ENCODE peak calls at places on chromosomes 1 and 21, in six cellular contexts. One of them, this sample, is unnamed.

GRCh38 chr1:232127190-232127589 is 500.6 kb downstream of the DISC1 start:
- DNase-seq in ecto neural progenitor cell: no peak
- DNase-seq in HEK293T: no peak
- DNase-seq in H9: no peak
- DNase-seq in HAP-1: no peak
- DNase-seq in stimulated activated CD4-positive, alpha-beta T cell treated with anti-CD3 and anti-CD28 coated beads, Interleukin-15, amount 100 ng/mL, for 1 hour: no peak
- DNase-seq in this sample: no peak

GRCh38 chr1:58813801-58814200 is 30.0 kb upstream of the JUN start:
- DNase-seq in HAP-1: no peak
- DNase-seq in HEK293T: no peak
- DNase-seq in ecto neural progenitor cell: no peak
- DNase-seq in stimulated activated CD4-positive, alpha-beta T cell treated with anti-CD3 and anti-CD28 coated beads, Interleukin-15, amount 100 ng/mL, for 1 hour: no peak
- DNase-seq in H9: no peak
- DNase-seq in this sample: no peak

GRCh38 chr1:6025269-6026094 is 20.2 kb upstream of the KCNAB2 start:
- DNase-seq in stimulated activated CD4-positive, alpha-beta T cell treated with anti-CD3 and anti-CD28 coated beads, Interleukin-15, amount 100 ng/mL, for 1 hour: no peak
- DNase-seq in ecto neural progenitor cell: no peak
- DNase-seq in HAP-1: no peak
- DNase-seq in HEK293T: no peak
- DNase-seq in H9: no peak
- DNase-seq in this sample: no peak

GRCh38 chr1:244273845-244274619 is 177.7 kb downstream of the ADSS2 start:
- DNase-seq in HAP-1: no peak
- DNase-seq in ecto neural progenitor cell: no peak
- DNase-seq in H9: no peak
- DNase-seq in stimulated activated CD4-positive, alpha-beta T cell treated with anti-CD3 and anti-CD28 coated beads, Interleukin-15, amount 100 ng/mL, for 1 hour: no peak
- DNase-seq in HEK293T: no peak
- DNase-seq in this sample: no peak

GRCh38 chr1:167186771-167187170 is 33.9 kb upstream of the POU2F1 start:
- DNase-seq in stimulated activated CD4-positive, alpha-beta T cell treated with anti-CD3 and anti-CD28 coated beads, Interleukin-15, amount 100 ng/mL, for 1 hour: no peak
- DNase-seq in HAP-1: no peak
- DNase-seq in HEK293T: no peak
- DNase-seq in ecto neural progenitor cell: no peak
- DNase-seq in H9: no peak
- DNase-seq in this sample: no peak

GRCh38 chr1:50735443-50735842 is 224.6 kb downstream of the FAF1 start:
- DNase-seq in ecto neural progenitor cell: no peak
- DNase-seq in stimulated activated CD4-positive, alpha-beta T cell treated with anti-CD3 and anti-CD28 coated beads, Interleukin-15, amount 100 ng/mL, for 1 hour: no peak
- DNase-seq in HAP-1: no peak
- DNase-seq in H9: no peak
- DNase-seq in HEK293T: peak
- DNase-seq in this sample: no peak

GRCh38 chr1:4614371-4615137 is 39.9 kb upstream of the AJAP1 start:
- DNase-seq in stimulated activated CD4-positive, alpha-beta T cell treated with anti-CD3 and anti-CD28 coated beads, Interleukin-15, amount 100 ng/mL, for 1 hour: no peak
- DNase-seq in ecto neural progenitor cell: no peak
- DNase-seq in H9: no peak
- DNase-seq in HAP-1: no peak
- DNase-seq in HEK293T: no peak
- DNase-seq in this sample: no peak

GRCh38 chr1:59446257-59446901 is 149.5 kb downstream of the FGGY start:
- DNase-seq in ecto neural progenitor cell: no peak
- DNase-seq in stimulated activated CD4-positive, alpha-beta T cell treated with anti-CD3 and anti-CD28 coated beads, Interleukin-15, amount 100 ng/mL, for 1 hour: no peak
- DNase-seq in H9: no peak
- DNase-seq in HAP-1: no peak
- DNase-seq in HEK293T: no peak
- DNase-seq in this sample: no peak

GRCh38 chr1:54572236-54572850 is 24.3 kb downstream of the ACOT11 start:
- DNase-seq in stimulated activated CD4-positive, alpha-beta T cell treated with anti-CD3 and anti-CD28 coated beads, Interleukin-15, amount 100 ng/mL, for 1 hour: no peak
- DNase-seq in HAP-1: no peak
- DNase-seq in HEK293T: no peak
- DNase-seq in ecto neural progenitor cell: no peak
- DNase-seq in H9: no peak
- DNase-seq in this sample: no peak

GRCh38 chr1:9244501-9245229 is 10.1 kb downstream of the H6PD start:
- DNase-seq in stimulated activated CD4-positive, alpha-beta T cell treated with anti-CD3 and anti-CD28 coated beads, Interleukin-15, amount 100 ng/mL, for 1 hour: no peak
- DNase-seq in ecto neural progenitor cell: peak
- DNase-seq in HEK293T: no peak
- DNase-seq in HAP-1: no peak
- DNase-seq in H9: no peak
- DNase-seq in this sample: no peak

GRCh38 chr1:101360506-101360905 is 123.7 kb downstream of the S1PR1 start:
- DNase-seq in HEK293T: no peak
- DNase-seq in HAP-1: no peak
- DNase-seq in stimulated activated CD4-positive, alpha-beta T cell treated with anti-CD3 and anti-CD28 coated beads, Interleukin-15, amount 100 ng/mL, for 1 hour: no peak
- DNase-seq in H9: no peak
- DNase-seq in ecto neural progenitor cell: no peak
- DNase-seq in this sample: no peak

GRCh38 chr1:114718661-114719423 is 2.3 kb upstream of the NRAS start:
- DNase-seq in HEK293T: no peak
- DNase-seq in HAP-1: no peak
- DNase-seq in stimulated activated CD4-positive, alpha-beta T cell treated with anti-CD3 and anti-CD28 coated beads, Interleukin-15, amount 100 ng/mL, for 1 hour: no peak
- DNase-seq in ecto neural progenitor cell: no peak
- DNase-seq in H9: no peak
- DNase-seq in this sample: no peak

GRCh38 chr1:39326836-39327235 is 122.3 kb downstream of the MACF1 start:
- DNase-seq in HAP-1: no peak
- DNase-seq in HEK293T: no peak
- DNase-seq in stimulated activated CD4-positive, alpha-beta T cell treated with anti-CD3 and anti-CD28 coated beads, Interleukin-15, amount 100 ng/mL, for 1 hour: no peak
- DNase-seq in ecto neural progenitor cell: no peak
- DNase-seq in H9: no peak
- DNase-seq in this sample: no peak

GRCh38 chr21:31455506-31455905 is 111.4 kb upstream of the TIAM1 start:
- DNase-seq in stimulated activated CD4-positive, alpha-beta T cell treated with anti-CD3 and anti-CD28 coated beads, Interleukin-15, amount 100 ng/mL, for 1 hour: no peak
- DNase-seq in HAP-1: no peak
- DNase-seq in H9: no peak
- DNase-seq in HEK293T: no peak
- DNase-seq in ecto neural progenitor cell: no peak
- DNase-seq in this sample: no peak

GRCh38 chr1:247857069-247857985 is at the start of gene TRIM58:
- DNase-seq in H9: no peak
- DNase-seq in HAP-1: peak
- DNase-seq in stimulated activated CD4-positive, alpha-beta T cell treated with anti-CD3 and anti-CD28 coated beads, Interleukin-15, amount 100 ng/mL, for 1 hour: no peak
- DNase-seq in HEK293T: peak
- DNase-seq in ecto neural progenitor cell: no peak
- DNase-seq in this sample: peak

GRCh38 chr1:244306544-244306943 is 145.2 kb downstream of the ADSS2 start:
- DNase-seq in HAP-1: no peak
- DNase-seq in HEK293T: no peak
- DNase-seq in ecto neural progenitor cell: no peak
- DNase-seq in stimulated activated CD4-positive, alpha-beta T cell treated with anti-CD3 and anti-CD28 coated beads, Interleukin-15, amount 100 ng/mL, for 1 hour: no peak
- DNase-seq in H9: no peak
- DNase-seq in this sample: no peak

GRCh38 chr1:40312238-40313205 is 4.6 kb downstream of the COL9A2 start:
- DNase-seq in HEK293T: peak
- DNase-seq in ecto neural progenitor cell: no peak
- DNase-seq in HAP-1: no peak
- DNase-seq in stimulated activated CD4-positive, alpha-beta T cell treated with anti-CD3 and anti-CD28 coated beads, Interleukin-15, amount 100 ng/mL, for 1 hour: no peak
- DNase-seq in H9: no peak
- DNase-seq in this sample: no peak

GRCh38 chr1:180123463-180123936 is 31.2 kb upstream of the QSOX1 start:
- DNase-seq in HEK293T: no peak
- DNase-seq in H9: no peak
- DNase-seq in ecto neural progenitor cell: no peak
- DNase-seq in stimulated activated CD4-positive, alpha-beta T cell treated with anti-CD3 and anti-CD28 coated beads, Interleukin-15, amount 100 ng/mL, for 1 hour: no peak
- DNase-seq in HAP-1: no peak
- DNase-seq in this sample: no peak

GRCh38 chr21:38787461-38788274 is 18.1 kb upstream of the ETS2 start:
- DNase-seq in H9: peak
- DNase-seq in ecto neural progenitor cell: no peak
- DNase-seq in HAP-1: no peak
- DNase-seq in stimulated activated CD4-positive, alpha-beta T cell treated with anti-CD3 and anti-CD28 coated beads, Interleukin-15, amount 100 ng/mL, for 1 hour: no peak
- DNase-seq in HEK293T: peak
- DNase-seq in this sample: peak

GRCh38 chr1:222994506-222995229 is 148.4 kb downstream of the TLR5 start:
- DNase-seq in H9: no peak
- DNase-seq in stimulated activated CD4-positive, alpha-beta T cell treated with anti-CD3 and anti-CD28 coated beads, Interleukin-15, amount 100 ng/mL, for 1 hour: no peak
- DNase-seq in ecto neural progenitor cell: no peak
- DNase-seq in HAP-1: no peak
- DNase-seq in HEK293T: no peak
- DNase-seq in this sample: no peak

GRCh38 chr1:219120625-219121544 is 52.8 kb upstream of the LYPLAL1 start:
- DNase-seq in stimulated activated CD4-positive, alpha-beta T cell treated with anti-CD3 and anti-CD28 coated beads, Interleukin-15, amount 100 ng/mL, for 1 hour: no peak
- DNase-seq in H9: no peak
- DNase-seq in HEK293T: no peak
- DNase-seq in HAP-1: peak
- DNase-seq in ecto neural progenitor cell: no peak
- DNase-seq in this sample: no peak

GRCh38 chr21:27536319-27536718 is 569.4 kb upstream of the ADAMTS5 start:
- DNase-seq in HAP-1: no peak
- DNase-seq in stimulated activated CD4-positive, alpha-beta T cell treated with anti-CD3 and anti-CD28 coated beads, Interleukin-15, amount 100 ng/mL, for 1 hour: no peak
- DNase-seq in H9: no peak
- DNase-seq in ecto neural progenitor cell: no peak
- DNase-seq in HEK293T: no peak
- DNase-seq in this sample: no peak

GRCh38 chr21:43800566-43800965 is 11.2 kb downstream of the RRP1 start:
- DNase-seq in H9: no peak
- DNase-seq in HEK293T: no peak
- DNase-seq in stimulated activated CD4-positive, alpha-beta T cell treated with anti-CD3 and anti-CD28 coated beads, Interleukin-15, amount 100 ng/mL, for 1 hour: no peak
- DNase-seq in HAP-1: no peak
- DNase-seq in ecto neural progenitor cell: no peak
- DNase-seq in this sample: no peak

GRCh38 chr1:219174672-219175564 is 1.2 kb downstream of the LYPLAL1 start:
- DNase-seq in HEK293T: no peak
- DNase-seq in stimulated activated CD4-positive, alpha-beta T cell treated with anti-CD3 and anti-CD28 coated beads, Interleukin-15, amount 100 ng/mL, for 1 hour: no peak
- DNase-seq in H9: no peak
- DNase-seq in ecto neural progenitor cell: no peak
- DNase-seq in HAP-1: no peak
- DNase-seq in this sample: no peak

GRCh38 chr1:21631944-21632887 is 36.9 kb downstream of the RAP1GAP start:
- DNase-seq in HAP-1: no peak
- DNase-seq in HEK293T: no peak
- DNase-seq in stimulated activated CD4-positive, alpha-beta T cell treated with anti-CD3 and anti-CD28 coated beads, Interleukin-15, amount 100 ng/mL, for 1 hour: no peak
- DNase-seq in H9: no peak
- DNase-seq in ecto neural progenitor cell: no peak
- DNase-seq in this sample: no peak

GRCh38 chr21:35932232-35932911 is 128.0 kb downstream of the SETD4 start:
- DNase-seq in ecto neural progenitor cell: no peak
- DNase-seq in HAP-1: no peak
- DNase-seq in stimulated activated CD4-positive, alpha-beta T cell treated with anti-CD3 and anti-CD28 coated beads, Interleukin-15, amount 100 ng/mL, for 1 hour: no peak
- DNase-seq in H9: no peak
- DNase-seq in HEK293T: no peak
- DNase-seq in this sample: no peak

GRCh38 chr21:29462475-29462874 is 163.8 kb downstream of the BACH1 start:
- DNase-seq in ecto neural progenitor cell: no peak
- DNase-seq in stimulated activated CD4-positive, alpha-beta T cell treated with anti-CD3 and anti-CD28 coated beads, Interleukin-15, amount 100 ng/mL, for 1 hour: no peak
- DNase-seq in HAP-1: no peak
- DNase-seq in HEK293T: no peak
- DNase-seq in H9: no peak
- DNase-seq in this sample: no peak

GRCh38 chr1:248847956-248848561 is 10.0 kb downstream of the ZNF672 start:
- DNase-seq in HAP-1: no peak
- DNase-seq in HEK293T: no peak
- DNase-seq in H9: no peak
- DNase-seq in stimulated activated CD4-positive, alpha-beta T cell treated with anti-CD3 and anti-CD28 coated beads, Interleukin-15, amount 100 ng/mL, for 1 hour: no peak
- DNase-seq in ecto neural progenitor cell: peak
- DNase-seq in this sample: no peak

GRCh38 chr1:220797553-220797952 is 10.8 kb downstream of the MTARC1 start:
- DNase-seq in ecto neural progenitor cell: no peak
- DNase-seq in stimulated activated CD4-positive, alpha-beta T cell treated with anti-CD3 and anti-CD28 coated beads, Interleukin-15, amount 100 ng/mL, for 1 hour: no peak
- DNase-seq in HAP-1: no peak
- DNase-seq in H9: no peak
- DNase-seq in HEK293T: no peak
- DNase-seq in this sample: no peak

GRCh38 chr1:14136152-14136763 is 436.3 kb downstream of the PRDM2 start:
- DNase-seq in H9: peak
- DNase-seq in stimulated activated CD4-positive, alpha-beta T cell treated with anti-CD3 and anti-CD28 coated beads, Interleukin-15, amount 100 ng/mL, for 1 hour: no peak
- DNase-seq in HAP-1: no peak
- DNase-seq in ecto neural progenitor cell: no peak
- DNase-seq in HEK293T: no peak
- DNase-seq in this sample: no peak

GRCh38 chr1:28104866-28105467 is 16.6 kb upstream of the EYA3 start:
- DNase-seq in H9: peak
- DNase-seq in ecto neural progenitor cell: peak
- DNase-seq in HAP-1: peak
- DNase-seq in stimulated activated CD4-positive, alpha-beta T cell treated with anti-CD3 and anti-CD28 coated beads, Interleukin-15, amount 100 ng/mL, for 1 hour: no peak
- DNase-seq in HEK293T: peak
- DNase-seq in this sample: peak

GRCh38 chr1:218743861-218744505 is 398.8 kb downstream of the TGFB2 start:
- DNase-seq in HEK293T: no peak
- DNase-seq in H9: no peak
- DNase-seq in ecto neural progenitor cell: no peak
- DNase-seq in HAP-1: no peak
- DNase-seq in stimulated activated CD4-positive, alpha-beta T cell treated with anti-CD3 and anti-CD28 coated beads, Interleukin-15, amount 100 ng/mL, for 1 hour: no peak
- DNase-seq in this sample: no peak

GRCh38 chr1:29688477-29689365 is 452.4 kb downstream of the PTPRU start:
- DNase-seq in HAP-1: no peak
- DNase-seq in ecto neural progenitor cell: peak
- DNase-seq in H9: no peak
- DNase-seq in stimulated activated CD4-positive, alpha-beta T cell treated with anti-CD3 and anti-CD28 coated beads, Interleukin-15, amount 100 ng/mL, for 1 hour: no peak
- DNase-seq in HEK293T: no peak
- DNase-seq in this sample: no peak

GRCh38 chr1:96763514-96763913 is 41.9 kb downstream of the PTBP2 start:
- DNase-seq in ecto neural progenitor cell: no peak
- DNase-seq in HEK293T: no peak
- DNase-seq in stimulated activated CD4-positive, alpha-beta T cell treated with anti-CD3 and anti-CD28 coated beads, Interleukin-15, amount 100 ng/mL, for 1 hour: no peak
- DNase-seq in HAP-1: no peak
- DNase-seq in H9: no peak
- DNase-seq in this sample: no peak

GRCh38 chr1:40301066-40301465 is 16.0 kb downstream of the COL9A2 start:
- DNase-seq in H9: no peak
- DNase-seq in stimulated activated CD4-positive, alpha-beta T cell treated with anti-CD3 and anti-CD28 coated beads, Interleukin-15, amount 100 ng/mL, for 1 hour: no peak
- DNase-seq in HAP-1: no peak
- DNase-seq in ecto neural progenitor cell: no peak
- DNase-seq in HEK293T: peak
- DNase-seq in this sample: no peak

GRCh38 chr21:41328660-41329300 is 12.2 kb downstream of the FAM3B start:
- DNase-seq in stimulated activated CD4-positive, alpha-beta T cell treated with anti-CD3 and anti-CD28 coated beads, Interleukin-15, amount 100 ng/mL, for 1 hour: no peak
- DNase-seq in HAP-1: no peak
- DNase-seq in HEK293T: no peak
- DNase-seq in ecto neural progenitor cell: no peak
- DNase-seq in H9: no peak
- DNase-seq in this sample: no peak

This sample was measured in glutamatergic neuron.